ENCODE peak calls at places on chromosomes 1 and 21, in ten cellular contexts. One of them, this sample, is unnamed.

GRCh38 chr1:71170925-71171324 is 90.1 kb upstream of the ZRANB2 start:
- DNase-seq in esophagus muscularis mucosa: no peak
- DNase-seq in Calu3: no peak
- DNase-seq in PC-3: peak; percentile 7
- DNase-seq in PC-9: no peak
- DNase-seq in fibroblast of mammary gland: peak; percentile 1
- DNase-seq in left ventricle myocardium inferior: no peak
- DNase-seq in heart right ventricle: no peak
- DNase-seq in cardiac muscle cell: no peak
- DNase-seq in A549: no peak
- DNase-seq in this sample: no peak

GRCh38 chr21:30194701-30195299 is 21.1 kb downstream of the CLDN8 start:
- DNase-seq in esophagus muscularis mucosa: no peak
- DNase-seq in Calu3: peak; percentile 38
- DNase-seq in PC-3: peak; percentile 76
- DNase-seq in PC-9: no peak
- DNase-seq in fibroblast of mammary gland: peak; percentile 57
- DNase-seq in left ventricle myocardium inferior: no peak
- DNase-seq in heart right ventricle: no peak
- DNase-seq in cardiac muscle cell: peak; percentile 64
- DNase-seq in A549: no peak
- DNase-seq in this sample: no peak

GRCh38 chr1:192167941-192168685 is 9.9 kb downstream of the RGS18 start:
- DNase-seq in esophagus muscularis mucosa: no peak
- DNase-seq in Calu3: no peak
- DNase-seq in PC-3: no peak
- DNase-seq in PC-9: no peak
- DNase-seq in fibroblast of mammary gland: no peak
- DNase-seq in left ventricle myocardium inferior: no peak
- DNase-seq in heart right ventricle: no peak
- DNase-seq in cardiac muscle cell: no peak
- DNase-seq in A549: no peak
- DNase-seq in this sample: no peak

GRCh38 chr1:36366091-36366661 is 19.5 kb downstream of the STK40 start:
- DNase-seq in esophagus muscularis mucosa: no peak
- DNase-seq in Calu3: no peak
- DNase-seq in PC-3: no peak
- DNase-seq in PC-9: no peak
- DNase-seq in fibroblast of mammary gland: peak; percentile 64
- DNase-seq in left ventricle myocardium inferior: peak; percentile 53
- DNase-seq in heart right ventricle: peak; percentile 72
- DNase-seq in cardiac muscle cell: no peak
- DNase-seq in A549: no peak
- DNase-seq in this sample: no peak

GRCh38 chr1:180157576-180158057 is 2.9 kb downstream of the QSOX1 start:
- DNase-seq in esophagus muscularis mucosa: no peak
- DNase-seq in Calu3: peak; percentile 82
- DNase-seq in PC-3: peak; percentile 91
- DNase-seq in PC-9: no peak
- DNase-seq in fibroblast of mammary gland: no peak
- DNase-seq in left ventricle myocardium inferior: no peak
- DNase-seq in heart right ventricle: no peak
- DNase-seq in cardiac muscle cell: no peak
- DNase-seq in A549: no peak
- DNase-seq in this sample: no peak

GRCh38 chr21:28385845-28386244 is 606.8 kb downstream of the LTN1 start:
- DNase-seq in esophagus muscularis mucosa: no peak
- DNase-seq in Calu3: no peak
- DNase-seq in PC-3: no peak
- DNase-seq in PC-9: no peak
- DNase-seq in fibroblast of mammary gland: no peak
- DNase-seq in left ventricle myocardium inferior: no peak
- DNase-seq in heart right ventricle: no peak
- DNase-seq in cardiac muscle cell: no peak
- DNase-seq in A549: no peak
- DNase-seq in this sample: no peak

GRCh38 chr1:16396591-16396990 is 29.5 kb downstream of the SZRD1 start:
- DNase-seq in esophagus muscularis mucosa: no peak
- DNase-seq in Calu3: no peak
- DNase-seq in PC-3: peak; percentile 28
- DNase-seq in PC-9: no peak
- DNase-seq in fibroblast of mammary gland: peak; percentile 90
- DNase-seq in left ventricle myocardium inferior: no peak
- DNase-seq in heart right ventricle: no peak
- DNase-seq in cardiac muscle cell: no peak
- DNase-seq in A549: no peak
- DNase-seq in this sample: no peak

GRCh38 chr1:154791292-154792278 is 78.5 kb downstream of the KCNN3 start:
- DNase-seq in esophagus muscularis mucosa: no peak
- DNase-seq in Calu3: no peak
- DNase-seq in PC-3: peak; percentile 68
- DNase-seq in PC-9: peak; percentile 16
- DNase-seq in fibroblast of mammary gland: peak; percentile 64
- DNase-seq in left ventricle myocardium inferior: no peak
- DNase-seq in heart right ventricle: peak; percentile 38
- DNase-seq in cardiac muscle cell: no peak
- DNase-seq in A549: no peak
- DNase-seq in this sample: no peak

GRCh38 chr1:48051466-48052126 is 54.4 kb upstream of the TRABD2B start:
- DNase-seq in esophagus muscularis mucosa: no peak
- DNase-seq in Calu3: no peak
- DNase-seq in PC-3: no peak
- DNase-seq in PC-9: no peak
- DNase-seq in fibroblast of mammary gland: peak; percentile 28
- DNase-seq in left ventricle myocardium inferior: no peak
- DNase-seq in heart right ventricle: no peak
- DNase-seq in cardiac muscle cell: no peak
- DNase-seq in A549: no peak
- DNase-seq in this sample: no peak

GRCh38 chr1:182634306-182635072 is 30.3 kb upstream of the RGS16 start:
- DNase-seq in esophagus muscularis mucosa: no peak
- DNase-seq in Calu3: no peak
- DNase-seq in PC-3: no peak
- DNase-seq in PC-9: no peak
- DNase-seq in fibroblast of mammary gland: no peak
- DNase-seq in left ventricle myocardium inferior: no peak
- DNase-seq in heart right ventricle: no peak
- DNase-seq in cardiac muscle cell: no peak
- DNase-seq in A549: no peak
- DNase-seq in this sample: no peak

GRCh38 chr1:79004916-79005315 is 1.6 kb downstream of the ADGRL4 start:
- DNase-seq in esophagus muscularis mucosa: no peak
- DNase-seq in Calu3: no peak
- DNase-seq in PC-3: no peak
- DNase-seq in PC-9: no peak
- DNase-seq in fibroblast of mammary gland: peak; percentile 6
- DNase-seq in left ventricle myocardium inferior: no peak
- DNase-seq in heart right ventricle: no peak
- DNase-seq in cardiac muscle cell: no peak
- DNase-seq in A549: no peak
- DNase-seq in this sample: no peak

GRCh38 chr1:163290025-163290610 is 31.6 kb upstream of the NUF2 start:
- DNase-seq in esophagus muscularis mucosa: no peak
- DNase-seq in Calu3: no peak
- DNase-seq in PC-3: peak; percentile 22
- DNase-seq in PC-9: no peak
- DNase-seq in fibroblast of mammary gland: peak; percentile 61
- DNase-seq in left ventricle myocardium inferior: no peak
- DNase-seq in heart right ventricle: no peak
- DNase-seq in cardiac muscle cell: no peak
- DNase-seq in A549: no peak
- DNase-seq in this sample: peak; percentile 80

GRCh38 chr21:32940079-32941014 is 85.4 kb upstream of the OLIG2 start:
- DNase-seq in esophagus muscularis mucosa: no peak
- DNase-seq in Calu3: peak; percentile 24
- DNase-seq in PC-3: peak; percentile 69
- DNase-seq in PC-9: peak; percentile 5
- DNase-seq in fibroblast of mammary gland: peak; percentile 46
- DNase-seq in left ventricle myocardium inferior: no peak
- DNase-seq in heart right ventricle: peak; percentile 40
- DNase-seq in cardiac muscle cell: peak; percentile 68
- DNase-seq in A549: peak; percentile 7
- DNase-seq in this sample: peak; percentile 11

GRCh38 chr1:84693009-84693408 is 2.7 kb upstream of the SSX2IP start:
- DNase-seq in esophagus muscularis mucosa: no peak
- DNase-seq in Calu3: no peak
- DNase-seq in PC-3: no peak
- DNase-seq in PC-9: no peak
- DNase-seq in fibroblast of mammary gland: no peak
- DNase-seq in left ventricle myocardium inferior: no peak
- DNase-seq in heart right ventricle: no peak
- DNase-seq in cardiac muscle cell: no peak
- DNase-seq in A549: no peak
- DNase-seq in this sample: no peak

GRCh38 chr1:153888518-153888917 is 34.3 kb downstream of the GATAD2B start:
- DNase-seq in esophagus muscularis mucosa: no peak
- DNase-seq in Calu3: no peak
- DNase-seq in PC-3: no peak
- DNase-seq in PC-9: no peak
- DNase-seq in fibroblast of mammary gland: no peak
- DNase-seq in left ventricle myocardium inferior: no peak
- DNase-seq in heart right ventricle: no peak
- DNase-seq in cardiac muscle cell: peak; percentile 56
- DNase-seq in A549: no peak
- DNase-seq in this sample: no peak

GRCh38 chr1:46221749-46222148 is 18.6 kb downstream of the LURAP1 start:
- DNase-seq in esophagus muscularis mucosa: no peak
- DNase-seq in Calu3: no peak
- DNase-seq in PC-3: no peak
- DNase-seq in PC-9: no peak
- DNase-seq in fibroblast of mammary gland: no peak
- DNase-seq in left ventricle myocardium inferior: peak; percentile 20
- DNase-seq in heart right ventricle: no peak
- DNase-seq in cardiac muscle cell: peak; percentile 25
- DNase-seq in A549: no peak
- DNase-seq in this sample: no peak

DNA sequence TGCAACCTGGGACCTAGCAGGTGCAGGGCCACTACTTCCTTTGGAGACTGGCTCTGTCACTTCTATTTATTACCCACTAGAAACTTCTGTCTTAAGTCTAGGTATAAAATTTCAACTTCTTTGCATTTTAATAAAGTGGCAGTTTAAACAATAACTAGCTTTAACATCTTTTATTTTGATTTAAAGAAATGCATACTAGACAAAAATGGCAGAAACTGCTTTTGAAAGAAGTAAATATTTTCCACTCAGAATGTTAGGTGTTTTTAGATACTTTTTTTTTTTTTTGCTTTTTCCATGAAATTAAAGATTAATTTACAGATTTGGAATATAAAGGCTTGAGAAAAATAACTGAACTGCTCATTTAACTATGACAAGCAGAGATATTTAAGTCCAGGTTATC is 1477.6 kb downstream of the KCNT2 start:
- DNase-seq in esophagus muscularis mucosa: no peak
- DNase-seq in Calu3: no peak
- DNase-seq in PC-3: no peak
- DNase-seq in PC-9: no peak
- DNase-seq in fibroblast of mammary gland: no peak
- DNase-seq in left ventricle myocardium inferior: no peak
- DNase-seq in heart right ventricle: no peak
- DNase-seq in cardiac muscle cell: no peak
- DNase-seq in A549: no peak
- DNase-seq in this sample: no peak
- TF ChIP-seq CTCF in esophagus muscularis mucosa: no peak
- TF ChIP-seq CTCF in Calu3: no peak
- TF ChIP-seq CTCF in PC-3: no peak
- TF ChIP-seq CTCF in PC-9: no peak
- TF ChIP-seq CTCF in fibroblast of mammary gland: no peak
- TF ChIP-seq CTCF in left ventricle myocardium inferior: no peak
- TF ChIP-seq CTCF in heart right ventricle: no peak
- TF ChIP-seq CTCF in cardiac muscle cell: no peak
- TF ChIP-seq CTCF in A549: no peak
- TF ChIP-seq CTCF in this sample: no peak

DNA sequence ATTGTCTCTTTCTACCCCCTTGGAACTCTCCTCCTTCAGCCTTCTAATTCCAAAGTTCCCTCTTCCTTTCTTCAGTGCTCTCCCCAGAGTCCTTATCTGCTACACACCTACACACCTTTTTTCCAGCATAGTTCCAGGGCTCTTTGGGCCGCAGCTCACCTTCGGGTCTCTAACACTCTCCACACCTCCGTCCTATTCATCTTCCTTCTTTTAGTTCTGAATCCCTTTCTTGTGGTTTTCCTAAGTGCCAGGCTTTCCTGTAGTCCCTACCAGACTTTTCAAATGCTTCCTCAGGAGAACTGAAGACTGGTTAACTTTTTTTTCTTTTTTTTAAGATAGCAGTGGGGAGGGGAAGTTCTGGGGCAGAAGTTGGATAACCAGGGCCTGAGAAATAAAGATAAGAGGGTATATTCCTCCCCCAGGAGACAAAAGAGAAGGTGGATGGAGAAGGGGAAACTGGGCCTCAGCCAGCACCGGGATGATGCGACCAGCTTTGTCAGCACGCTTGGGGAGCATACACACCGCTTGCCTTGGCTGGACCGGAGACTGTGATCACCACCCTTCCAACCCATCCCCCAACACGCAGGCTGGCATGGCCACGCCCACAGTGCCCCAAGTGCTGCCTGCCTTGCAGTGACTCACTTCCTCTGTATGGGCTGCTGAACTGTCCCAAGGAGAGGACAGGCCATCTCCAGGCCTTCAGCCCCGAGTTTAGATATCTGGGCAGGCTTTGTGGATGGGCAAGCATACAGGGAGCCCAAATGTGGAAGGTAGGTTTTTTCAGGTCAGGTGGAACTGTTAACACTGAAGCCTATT is 2.5 kb upstream of the CERS2 start:
- DNase-seq in esophagus muscularis mucosa: no peak
- DNase-seq in Calu3: peak; percentile 95
- DNase-seq in PC-3: peak; percentile 94
- DNase-seq in PC-9: peak; percentile 93
- DNase-seq in fibroblast of mammary gland: no peak
- DNase-seq in left ventricle myocardium inferior: peak; percentile 82
- DNase-seq in heart right ventricle: peak; percentile 80
- DNase-seq in cardiac muscle cell: peak; percentile 40
- DNase-seq in A549: peak; percentile 96
- DNase-seq in this sample: no peak
- TF ChIP-seq CTCF in esophagus muscularis mucosa: no peak
- TF ChIP-seq CTCF in Calu3: no peak
- TF ChIP-seq CTCF in PC-3: no peak
- TF ChIP-seq CTCF in PC-9: no peak
- TF ChIP-seq CTCF in fibroblast of mammary gland: no peak
- TF ChIP-seq CTCF in left ventricle myocardium inferior: no peak
- TF ChIP-seq CTCF in heart right ventricle: no peak
- TF ChIP-seq CTCF in cardiac muscle cell: no peak
- TF ChIP-seq CTCF in A549: no peak
- TF ChIP-seq CTCF in this sample: no peak

GRCh38 chr1:209549384-209550001 is 34.0 kb upstream of the CAMK1G start:
- DNase-seq in esophagus muscularis mucosa: no peak
- DNase-seq in Calu3: no peak
- DNase-seq in PC-3: no peak
- DNase-seq in PC-9: no peak
- DNase-seq in fibroblast of mammary gland: no peak
- DNase-seq in left ventricle myocardium inferior: no peak
- DNase-seq in heart right ventricle: no peak
- DNase-seq in cardiac muscle cell: no peak
- DNase-seq in A549: no peak
- DNase-seq in this sample: no peak
- TF ChIP-seq CTCF in esophagus muscularis mucosa: no peak
- TF ChIP-seq CTCF in Calu3: no peak
- TF ChIP-seq CTCF in PC-3: peak; percentile 48
- TF ChIP-seq CTCF in PC-9: no peak
- TF ChIP-seq CTCF in fibroblast of mammary gland: no peak
- TF ChIP-seq CTCF in left ventricle myocardium inferior: no peak
- TF ChIP-seq CTCF in heart right ventricle: no peak
- TF ChIP-seq CTCF in cardiac muscle cell: peak; percentile 13
- TF ChIP-seq CTCF in A549: no peak
- TF ChIP-seq CTCF in this sample: no peak

GRCh38 chr1:8871539-8871935 is 6.9 kb downstream of the ENO1 start:
- DNase-seq in esophagus muscularis mucosa: no peak
- DNase-seq in Calu3: peak; percentile 35
- DNase-seq in PC-3: peak; percentile 54
- DNase-seq in PC-9: no peak
- DNase-seq in fibroblast of mammary gland: no peak
- DNase-seq in left ventricle myocardium inferior: no peak
- DNase-seq in heart right ventricle: no peak
- DNase-seq in cardiac muscle cell: no peak
- DNase-seq in A549: no peak
- DNase-seq in this sample: no peak
- TF ChIP-seq CTCF in esophagus muscularis mucosa: no peak
- TF ChIP-seq CTCF in Calu3: no peak
- TF ChIP-seq CTCF in PC-3: peak; percentile 75
- TF ChIP-seq CTCF in PC-9: no peak
- TF ChIP-seq CTCF in fibroblast of mammary gland: peak; percentile 26
- TF ChIP-seq CTCF in left ventricle myocardium inferior: peak; percentile 31
- TF ChIP-seq CTCF in heart right ventricle: no peak
- TF ChIP-seq CTCF in cardiac muscle cell: peak; percentile 29
- TF ChIP-seq CTCF in A549: peak; percentile 34
- TF ChIP-seq CTCF in this sample: no peak

This sample was measured in AG09319.